ENCODE peak calls at places on chromosome 12, in six cellular contexts. S, J, Y, E, U and R are unnamed samples.

GRCh38 chr12:28569698-28570411 is 379.6 kb downstream of the CCDC91 start:
- DNase-seq in S (no peak), J (no peak), Y (no peak), E (no peak), U (no peak), R (no peak)

GRCh38 chr12:121512561-121512960 is 68.3 kb downstream of the KDM2B start:
- DNase-seq in S (no peak), J (no peak), Y (no peak), E (no peak), U (no peak), R (no peak)

GRCh38 chr12:52217223-52217622 is 15.8 kb upstream of the KRT7 start:
- DNase-seq in S (peak), J (no peak), Y (no peak), E (no peak), U (peak), R (no peak)

GRCh38 chr12:67193705-67194104 is 75.5 kb upstream of the CAND1 start:
- DNase-seq in S (peak), J (no peak), Y (no peak), E (no peak), U (no peak), R (no peak)

GRCh38 chr12:124506145-124506831 is 61.1 kb downstream of the NCOR2 start:
- DNase-seq in S (no peak), J (peak), Y (peak), E (no peak), U (peak), R (no peak)

GRCh38 chr12:101166866-101167265 is 43.2 kb downstream of the SLC5A8 start:
- DNase-seq in S (no peak), J (no peak), Y (no peak), E (no peak), U (no peak), R (no peak)

GRCh38 chr12:64923536-64923935 is 99.1 kb downstream of the TBC1D30 start:
- DNase-seq in S (no peak), J (no peak), Y (no peak), E (no peak), U (no peak), R (no peak)

GRCh38 chr12:74071182-74071581 is 466.5 kb upstream of the ATXN7L3B start:
- DNase-seq in S (no peak), J (no peak), Y (no peak), E (no peak), U (no peak), R (no peak)

GRCh38 chr12:95429172-95429510 is 44.8 kb upstream of the METAP2 start:
- DNase-seq in S (no peak), J (no peak), Y (no peak), E (no peak), U (no peak), R (no peak)

GRCh38 chr12:62435337-62436163 is 31.1 kb upstream of the MON2 start:
- DNase-seq in S (peak), J (no peak), Y (no peak), E (no peak), U (peak), R (peak)

GRCh38 chr12:121494093-121494787 is 86.6 kb downstream of the KDM2B start:
- DNase-seq in S (peak), J (peak), Y (no peak), E (peak), U (no peak), R (peak)

GRCh38 chr12:52241205-52241842 is 8.3 kb downstream of the KRT7 start:
- DNase-seq in S (peak), J (no peak), Y (no peak), E (no peak), U (no peak), R (no peak)

GRCh38 chr12:51949342-51950030 is 2.0 kb upstream of the ACVR1B start:
- DNase-seq in S (no peak), J (no peak), Y (no peak), E (no peak), U (no peak), R (no peak)

GRCh38 chr12:107668743-107669142 is 16.9 kb upstream of the PWP1 start:
- DNase-seq in S (no peak), J (no peak), Y (no peak), E (no peak), U (no peak), R (no peak)

GRCh38 chr12:19130224-19131019 is 889 bp downstream of the PLEKHA5 start:
- DNase-seq in S (peak), J (no peak), Y (peak), E (no peak), U (peak), R (no peak)

GRCh38 chr12:131949431-131950181 is at the start of gene EP400:
- DNase-seq in S (peak), J (peak), Y (peak), E (peak), U (peak), R (peak)

GRCh38 chr12:102811125-102811737 is 105.8 kb downstream of the PAH start:
- DNase-seq in S (peak), J (no peak), Y (no peak), E (no peak), U (no peak), R (no peak)

GRCh38 chr12:27493260-27493935 is 30.6 kb upstream of the PPFIBP1 start:
- DNase-seq in S (no peak), J (no peak), Y (no peak), E (no peak), U (no peak), R (no peak)

GRCh38 chr12:13635709-13636108 is 345.7 kb downstream of the GRIN2B start:
- DNase-seq in S (no peak), J (no peak), Y (no peak), E (no peak), U (no peak), R (no peak)

GRCh38 chr12:52125499-52125900 is 46.0 kb downstream of the SMIM41 start:
- DNase-seq in S (peak), J (no peak), Y (no peak), E (no peak), U (no peak), R (no peak)

GRCh38 chr12:88562846-88563582 is 17.3 kb downstream of the KITLG start:
- DNase-seq in S (no peak), J (no peak), Y (no peak), E (no peak), U (no peak), R (no peak)

GRCh38 chr12:46267618-46268348 is 1.1 kb downstream of the SLC38A1 start:
- DNase-seq in S (no peak), J (no peak), Y (no peak), E (peak), U (peak), R (peak)

GRCh38 chr12:106091421-106091820 is 47.3 kb downstream of the NUAK1 start:
- DNase-seq in S (no peak), J (no peak), Y (no peak), E (no peak), U (no peak), R (no peak)
- H3K27ac ChIP-seq in S (no peak), J (peak), Y (peak), E (no peak), U (no peak), R (no peak)

GRCh38 chr12:38204831-38205230 is 111.7 kb upstream of the ALG10B start:
- DNase-seq in S (no peak), J (no peak), Y (no peak), E (no peak), U (no peak), R (no peak)
- TF ChIP-seq CTCF in S (no peak), J (no peak), Y (no peak), E (no peak), U (no peak), R (no peak)

DNA sequence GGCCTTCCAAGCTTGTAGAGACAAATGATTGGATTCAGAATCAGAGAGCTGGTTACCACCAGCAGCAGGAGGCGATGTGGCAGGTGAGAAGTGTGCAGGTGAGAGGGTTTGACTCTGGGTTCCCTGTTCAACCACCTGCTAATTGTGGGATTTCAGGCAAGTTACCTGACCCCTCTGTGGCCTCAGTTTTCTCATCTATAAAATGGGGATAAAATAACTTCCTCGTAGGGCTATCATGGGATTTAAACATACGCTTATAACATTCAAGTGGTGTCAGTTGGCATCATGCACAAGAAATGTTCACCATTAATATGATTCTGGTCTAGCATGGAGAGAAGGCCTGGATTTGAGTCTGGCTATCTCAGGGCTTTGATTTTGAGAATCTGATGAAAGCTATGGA is 143.8 kb upstream of the MYL2 start:
- DNase-seq in S (no peak), J (no peak), Y (no peak), E (no peak), U (no peak), R (no peak)
- H3K27ac ChIP-seq in S (no peak), J (no peak), Y (no peak), E (no peak), U (no peak), R (no peak)

DNA sequence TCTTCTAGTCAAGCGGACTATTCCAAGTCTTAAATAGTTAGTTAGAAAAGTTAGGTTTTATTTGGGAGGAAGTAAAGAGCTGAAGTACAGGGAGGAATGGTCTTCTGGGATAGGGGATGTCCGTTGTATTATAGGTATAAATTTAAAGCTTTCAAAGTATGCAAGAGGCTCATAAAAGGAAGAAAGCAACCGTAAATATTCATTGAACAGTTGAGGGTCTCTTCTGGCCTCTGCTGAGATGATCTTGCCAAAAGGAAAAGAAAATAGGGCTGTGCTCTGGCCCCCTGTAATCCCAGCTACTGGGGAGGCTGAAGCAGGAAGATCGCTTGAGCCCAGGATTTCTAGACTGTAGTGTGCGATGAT is 377 bp upstream of the TIMELESS start:
- DNase-seq in S (no peak), J (no peak), Y (no peak), E (no peak), U (no peak), R (no peak)
- TF ChIP-seq CTCF in S (no peak), J (no peak), Y (no peak), E (no peak), U (no peak), R (no peak)

GRCh38 chr12:72282721-72283120 is 10.6 kb downstream of the TRHDE start:
- DNase-seq in S (peak), J (no peak), Y (no peak), E (no peak), U (no peak), R (no peak)

GRCh38 chr12:72288911-72289310 is 16.7 kb downstream of the TRHDE start:
- DNase-seq in S (no peak), J (no peak), Y (no peak), E (no peak), U (no peak), R (no peak)

GRCh38 chr12:72286526-72286925 is 14.4 kb downstream of the TRHDE start:
- DNase-seq in S (no peak), J (no peak), Y (no peak), E (no peak), U (no peak), R (no peak)

GRCh38 chr12:72288436-72288835 is 16.3 kb downstream of the TRHDE start:
- DNase-seq in S (no peak), J (no peak), Y (no peak), E (no peak), U (no peak), R (no peak)

GRCh38 chr12:72285861-72286260 is 13.7 kb downstream of the TRHDE start:
- DNase-seq in S (no peak), J (no peak), Y (no peak), E (no peak), U (no peak), R (no peak)
- H3K27ac ChIP-seq in S (no peak), J (no peak), Y (no peak), E (no peak), U (no peak), R (no peak)

DNA sequence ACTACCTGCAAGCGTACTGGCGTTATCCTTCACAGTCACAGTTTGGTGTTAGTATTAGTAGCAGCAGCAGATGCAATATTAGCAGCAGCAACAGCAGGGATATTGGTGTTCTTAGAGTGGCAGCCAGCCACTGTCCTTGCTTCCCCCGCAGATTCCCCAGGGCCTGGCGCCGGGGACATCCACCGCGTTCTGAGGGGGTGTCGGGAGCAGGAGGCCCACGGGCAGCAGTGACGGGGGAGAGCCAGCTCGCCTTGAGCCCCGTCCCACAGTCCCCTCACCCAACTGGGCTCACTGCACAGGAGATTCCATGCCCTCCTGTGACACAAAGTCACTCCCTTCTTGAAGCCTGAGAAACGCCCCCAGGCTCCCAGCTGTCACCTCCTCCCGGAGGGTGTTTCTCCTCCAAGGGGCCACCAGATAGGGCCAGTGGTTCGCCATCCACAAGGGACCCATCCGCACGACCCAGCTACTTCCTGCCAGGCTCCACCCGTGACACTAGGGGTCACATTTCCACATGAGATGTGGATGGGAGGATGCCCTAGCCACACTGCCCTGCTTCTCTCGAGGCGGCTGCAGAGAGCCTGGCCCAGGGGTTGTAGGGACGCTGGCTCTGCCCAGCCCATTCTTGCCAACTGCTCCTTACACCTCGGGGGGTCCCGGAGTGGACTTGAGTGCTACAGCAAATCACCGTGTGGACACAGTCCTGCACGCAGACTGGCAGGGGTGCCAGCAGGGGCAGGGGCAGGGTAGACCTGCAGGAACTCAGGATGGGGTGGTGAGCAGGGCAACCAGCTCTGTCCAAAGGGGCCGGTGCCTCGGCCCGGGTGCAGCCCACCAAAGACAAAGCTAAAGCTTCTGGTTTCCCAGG is 123.2 kb downstream of the PIWIL1 start:
- DNase-seq in S (no peak), J (no peak), Y (no peak), E (no peak), U (no peak), R (no peak)
- TF ChIP-seq CTCF in S (no peak), J (no peak), Y (no peak), E (no peak), U (no peak), R (no peak)